ENCODE peak calls at places on chromosomes 11 and 22, in six cellular contexts. G, B, X, V, F and T are unnamed samples.
A peak's percentile ranks its signal among the peaks of the same experiment; 100 is the strongest.

GRCh38 chr11:113670830-113671215 is 35.3 kb downstream of the TMPRSS5 start:
- DNase-seq in F (no peak), G (no peak), B (no peak), X (no peak), V (no peak), T (no peak)

GRCh38 chr22:50078761-50079160 is 6.5 kb downstream of the MLC1 start:
- DNase-seq in F (no peak), X (no peak), V (no peak), B (no peak), G (no peak), T (no peak)

GRCh38 chr22:21816787-21817496 is 50.5 kb downstream of the MAPK1 start:
- DNase-seq in G (no peak), X (peak; percentile 95), B (no peak), V (peak; percentile 98), F (peak; percentile 71), T (no peak)

GRCh38 chr11:79437274-79437980 is 3.4 kb downstream of the TENM4 start:
- DNase-seq in F (peak; percentile 88), V (peak; percentile 48), X (peak; percentile 57), B (peak; percentile 69), G (no peak), T (peak; percentile 82)

GRCh38 chr11:19968860-19969259 is 191.4 kb downstream of the DBX1 start:
- DNase-seq in B (no peak), V (no peak), X (no peak), G (no peak), F (no peak), T (no peak)

GRCh38 chr11:116993599-116993998 is 104.6 kb downstream of the SIK3 start:
- DNase-seq in G (no peak), F (peak; percentile 69), B (peak; percentile 52), X (no peak), V (peak; percentile 59), T (no peak)

GRCh38 chr11:68128682-68129327 is 7.6 kb upstream of the CHKA start:
- DNase-seq in F (peak; percentile 91), X (peak; percentile 70), V (peak; percentile 60), G (no peak), B (no peak), T (peak; percentile 74)

GRCh38 chr22:20422271-20422958 is 15.2 kb downstream of the SCARF2 start:
- DNase-seq in X (peak; percentile 43), G (no peak), F (no peak), B (no peak), V (no peak), T (no peak)

GRCh38 chr11:117146521-117146920 is 2.4 kb downstream of the PAFAH1B2 start:
- DNase-seq in G (no peak), B (no peak), X (peak; percentile 53), V (peak; percentile 48), F (peak; percentile 64), T (no peak)

GRCh38 chr11:41431784-41432183 is 27.7 kb downstream of the LRRC4C start:
- DNase-seq in G (no peak), X (no peak), F (peak; percentile 69), V (no peak), B (no peak), T (no peak)

GRCh38 chr11:76579047-76579751 is 91.3 kb downstream of the LRRC32 start:
- DNase-seq in X (no peak), G (no peak), F (peak; percentile 61), B (no peak), V (peak; percentile 81), T (peak; percentile 52)

GRCh38 chr11:19775622-19776021 is 63.0 kb downstream of the NAV2 start:
- DNase-seq in F (no peak), V (no peak), X (no peak), G (no peak), B (no peak), T (no peak)

GRCh38 chr22:37623075-37624016 is 14.7 kb downstream of the GGA1 start:
- DNase-seq in G (no peak), V (peak; percentile 68), F (peak; percentile 78), X (peak; percentile 43), B (peak; percentile 75), T (peak; percentile 85)

GRCh38 chr11:105878510-105878909 is 143.5 kb downstream of the MSANTD4 start:
- DNase-seq in B (no peak), G (no peak), V (no peak), X (no peak), F (no peak), T (no peak)

GRCh38 chr11:125123947-125124633 is 12.7 kb upstream of the TMEM218 start:
- DNase-seq in X (peak; percentile 32), B (no peak), G (no peak), F (peak; percentile 91), V (peak; percentile 44), T (peak; percentile 79)

GRCh38 chr11:114260077-114260476 is 36.1 kb upstream of the NNMT start:
- DNase-seq in G (no peak), X (no peak), B (no peak), V (no peak), F (no peak), T (no peak)

GRCh38 chr11:69819541-69820070 is 390 bp upstream of the FGF3 start:
- DNase-seq in B (no peak), G (no peak), V (no peak), X (no peak), F (peak; percentile 41), T (peak; percentile 57)

GRCh38 chr11:35525501-35526175 is at the start of gene PAMR1:
- DNase-seq in B (peak; percentile 58), F (peak; percentile 72), X (peak; percentile 90), G (peak; percentile 54), V (peak; percentile 82), T (peak; percentile 89)

GRCh38 chr11:665707-666281 is 28.7 kb downstream of the DRD4 start:
- DNase-seq in F (no peak), G (no peak), X (peak; percentile 29), V (peak; percentile 44), B (no peak), T (no peak)

GRCh38 chr22:49797706-49798105 is 30.0 kb downstream of the BRD1 start:
- DNase-seq in B (no peak), V (no peak), G (no peak), X (no peak), F (no peak), T (no peak)

GRCh38 chr22:22945195-22945594 is 57.6 kb downstream of the IGLL5 start:
- DNase-seq in B (no peak), G (no peak), X (no peak), V (no peak), F (no peak), T (no peak)

GRCh38 chr22:49971232-49972162 is 10.9 kb downstream of the PIM3 start:
- DNase-seq in V (no peak), X (no peak), G (no peak), F (no peak), B (no peak), T (peak; percentile 47)

GRCh38 chr11:71095294-71095850 is 157.0 kb downstream of the SHANK2 start:
- DNase-seq in V (no peak), F (no peak), B (no peak), G (no peak), X (no peak), T (no peak)

GRCh38 chr11:73271936-73272679 is at the start of gene P2RY6:
- DNase-seq in X (peak; percentile 60), V (peak; percentile 81), G (no peak), F (peak; percentile 92), B (no peak), T (peak; percentile 44)

GRCh38 chr11:73270855-73271477 is 1.2 kb upstream of the P2RY6 start:
- DNase-seq in F (no peak), B (no peak), G (no peak), V (no peak), X (no peak), T (peak; percentile 23)

GRCh38 chr11:73269353-73270088 is 2.6 kb upstream of the P2RY6 start:
- DNase-seq in V (no peak), X (no peak), F (peak; percentile 84), G (no peak), B (no peak), T (peak; percentile 62)

GRCh38 chr11:73268671-73269271 is 3.4 kb upstream of the P2RY6 start:
- DNase-seq in V (no peak), X (no peak), F (no peak), G (no peak), B (no peak), T (peak; percentile 24)

GRCh38 chr11:73270089-73270854 is 1.9 kb upstream of the P2RY6 start:
- DNase-seq in F (no peak), V (peak; percentile 50), G (no peak), X (no peak), B (no peak), T (peak; percentile 47)
- H2BK5ac ChIP-seq in F (no peak overlapping the region), V (no peak overlapping the region), G (peak overlapping the region; percentile 48), X (no peak overlapping the region), B (no peak overlapping the region), T (no peak overlapping the region)

GRCh38 chr11:60951611-60951908 is 416 bp downstream of the SLC15A3 start:
- DNase-seq in V (no peak), B (no peak), G (no peak), X (no peak), F (peak; percentile 68), T (peak; percentile 53)

GRCh38 chr11:60950024-60950423 is 2.0 kb downstream of the SLC15A3 start:
- DNase-seq in F (no peak), G (no peak), X (no peak), V (no peak), B (no peak), T (no peak)

GRCh38 chr11:60951909-60952741 is at the start of gene SLC15A3:
- DNase-seq in B (no peak), F (peak; percentile 76), G (no peak), X (peak; percentile 27), V (peak; percentile 65), T (peak; percentile 65)

GRCh38 chr11:60952742-60953170 is 780 bp upstream of the SLC15A3 start:
- DNase-seq in V (no peak), F (peak; percentile 26), X (no peak), G (no peak), B (no peak), T (no peak)

GRCh38 chr11:60950933-60951610 is 904 bp downstream of the SLC15A3 start:
- DNase-seq in G (no peak), X (no peak), V (peak; percentile 21), F (peak; percentile 52), B (no peak), T (peak; percentile 59)
- H3K9ac ChIP-seq in G (peak overlapping the region; percentile 34), X (no peak overlapping the region), V (peak overlapping the region; percentile 88), F (peak overlapping the region; percentile 62), B (peak overlapping the region; percentile 83), T (no peak overlapping the region)

DNA sequence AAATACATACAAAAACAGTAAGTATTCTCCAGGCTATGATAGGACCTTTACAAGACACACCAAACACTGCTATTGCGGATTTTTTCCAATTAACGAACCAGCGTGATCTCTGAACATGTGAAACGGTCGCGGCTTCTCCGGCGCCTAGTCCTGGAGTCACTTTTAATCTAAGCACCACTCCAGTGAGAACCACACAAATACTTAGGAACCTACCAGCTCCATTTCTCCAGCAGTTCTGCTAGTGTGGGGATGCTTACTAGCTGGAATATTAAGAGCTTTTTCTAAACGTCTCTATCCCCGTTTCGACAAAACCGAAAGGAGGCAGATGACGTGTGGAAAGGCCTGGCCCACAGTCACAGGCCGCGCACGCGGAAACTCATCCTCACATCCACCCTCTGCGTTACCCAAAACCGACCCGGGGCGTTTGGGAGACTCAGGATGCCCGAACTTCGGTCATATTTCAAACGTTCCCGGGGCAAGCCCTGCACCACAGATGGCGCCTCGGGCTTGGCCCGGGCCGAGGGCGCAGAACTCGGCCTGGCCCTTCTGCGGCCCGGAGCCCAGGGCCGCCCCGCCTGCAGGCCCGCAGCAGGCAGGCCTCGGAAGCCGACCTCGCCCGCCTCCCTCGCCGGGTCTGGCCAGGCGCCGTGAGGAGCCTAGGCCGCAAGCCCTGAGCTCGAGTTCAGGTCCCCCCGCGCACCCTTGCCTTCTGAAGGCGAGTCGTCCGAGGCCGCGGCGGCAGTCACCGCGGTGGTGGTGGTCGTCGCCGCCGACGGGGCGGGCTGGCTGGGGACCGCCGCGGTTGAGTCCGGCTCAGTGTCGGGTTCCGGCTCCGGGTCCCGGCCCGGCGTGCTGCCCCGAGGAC is 546 bp downstream of the FNBP4 start:
- DNase-seq in B (peak; percentile 30), X (peak; percentile 66), G (no peak), V (peak; percentile 83), F (peak; percentile 56), T (no peak)
- H4K8ac ChIP-seq in B (peak overlapping the region; percentile 45), X (peak overlapping the region; percentile 72), G (peak overlapping the region; percentile 92), V (peak overlapping the region; percentile 97), F (no peak overlapping the region), T (no peak overlapping the region)

GRCh38 chr22:39239561-39240423 is 5.0 kb downstream of the PDGFB start:
- DNase-seq in X (no peak), F (no peak), G (no peak), V (no peak), B (no peak), T (no peak)
- H2BK5ac ChIP-seq in X (no peak overlapping the region), F (no peak overlapping the region), G (no peak overlapping the region), V (no peak overlapping the region), B (no peak overlapping the region), T (no peak overlapping the region)